ENCODE peak calls at places on chromosomes 3 and 15, in six cellular contexts. U is NCI-H345; R is fibroblast of mammary gland; D is colonic mucosa; Q is central memory CD8-positive, alpha-beta T cell; C is AG10803. X is an unnamed sample.

GRCh38 chr3:173553635-173554280 is 156.2 kb downstream of the NLGN1 start:
- DNase-seq in U (peak; percentile 21), R (peak; percentile 62), D (no peak), Q (no peak), C (peak; percentile 58), X (peak; percentile 65)

GRCh38 chr3:161395115-161395514 is 23.8 kb upstream of the SPTSSB start:
- DNase-seq in U (no peak), R (no peak), D (no peak), Q (peak; percentile 23), C (no peak), X (no peak)

GRCh38 chr3:11545186-11545851 is 98.4 kb downstream of the VGLL4 start:
- DNase-seq in U (no peak), R (peak; percentile 21), D (no peak), Q (no peak), C (no peak), X (no peak)

GRCh38 chr3:31635586-31635985 is 102.9 kb downstream of the STT3B start:
- DNase-seq in U (no peak), R (no peak), D (no peak), Q (no peak), C (peak; percentile 11), X (peak; percentile 20)

GRCh38 chr3:35651888-35652287 is 12.6 kb downstream of the ARPP21 start:
- DNase-seq in U (no peak), R (peak; percentile 8), D (no peak), Q (no peak), C (no peak), X (no peak)

GRCh38 chr3:72659609-72660008 is 188.6 kb downstream of the SHQ1 start:
- DNase-seq in U (peak; percentile 86), R (no peak), D (no peak), Q (no peak), C (no peak), X (peak; percentile 20)

GRCh38 chr3:166837535-166837934 is 542.6 kb downstream of the ZBBX start:
- DNase-seq in U (no peak), R (peak; percentile 8), D (no peak), Q (no peak), C (no peak), X (no peak)

GRCh38 chr15:81338422-81339007 is 14.6 kb upstream of the STARD5 start:
- DNase-seq in U (no peak), R (peak; percentile 96), D (no peak), Q (no peak), C (peak; percentile 94), X (peak; percentile 93)

GRCh38 chr3:196076721-196077120 is 5.2 kb downstream of the TFRC start:
- DNase-seq in U (no peak), R (no peak), D (no peak), Q (no peak), C (no peak), X (no peak)

GRCh38 chr3:79947469-79947868 is 179.7 kb upstream of the ROBO1 start:
- DNase-seq in U (no peak), R (no peak), D (no peak), Q (no peak), C (no peak), X (no peak)

GRCh38 chr3:138417559-138417982 is 16.8 kb upstream of the ESYT3 start:
- DNase-seq in U (peak; percentile 70), R (peak; percentile 83), D (peak; percentile 77), Q (peak; percentile 40), C (peak; percentile 82), X (peak; percentile 83)

GRCh38 chr3:16061491-16061890 is 113.0 kb upstream of the GALNT15 start:
- DNase-seq in U (no peak), R (peak; percentile 78), D (no peak), Q (no peak), C (peak; percentile 48), X (peak; percentile 50)

GRCh38 chr3:141294848-141295247 is 63.2 kb downstream of the PXYLP1 start:
- DNase-seq in U (no peak), R (peak; percentile 88), D (no peak), Q (no peak), C (peak; percentile 57), X (peak; percentile 81)

GRCh38 chr15:70474682-70475438 is 288.5 kb downstream of the UACA start:
- DNase-seq in U (no peak), R (peak; percentile 97), D (no peak), Q (peak; percentile 21), C (peak; percentile 94), X (peak; percentile 87)

GRCh38 chr15:62648954-62649353 is 393.6 kb upstream of the TPM1 start:
- DNase-seq in U (no peak), R (peak; percentile 35), D (no peak), Q (no peak), C (no peak), X (peak; percentile 43)

GRCh38 chr3:115986555-115987207 is 363.4 kb downstream of the GAP43 start:
- DNase-seq in U (no peak), R (peak; percentile 66), D (no peak), Q (no peak), C (no peak), X (peak; percentile 61)

GRCh38 chr15:40310001-40310959 is 2.5 kb upstream of the PLCB2 start:
- DNase-seq in U (peak; percentile 4), R (peak; percentile 30), D (peak; percentile 64), Q (no peak), C (no peak), X (peak; percentile 52)

GRCh38 chr3:189621948-189622603 is 9.1 kb upstream of the TP63 start:
- DNase-seq in U (no peak), R (no peak), D (no peak), Q (no peak), C (no peak), X (no peak)

GRCh38 chr15:29969587-29970401 is 113.0 kb upstream of the GOLGA8J start:
- DNase-seq in U (no peak), R (no peak), D (no peak), Q (no peak), C (no peak), X (no peak)

GRCh38 chr15:99857836-99858235 is 124.6 kb upstream of the LYSMD4 start:
- DNase-seq in U (peak; percentile 12), R (no peak), D (no peak), Q (no peak), C (no peak), X (no peak)

GRCh38 chr3:58386966-58387365 is 46.7 kb downstream of the PDHB start:
- DNase-seq in U (no peak), R (peak; percentile 84), D (peak; percentile 28), Q (no peak), C (peak; percentile 86), X (peak; percentile 95)

GRCh38 chr3:17257269-17257668 is 372.5 kb downstream of the PLCL2 start:
- DNase-seq in U (no peak), R (no peak), D (no peak), Q (no peak), C (no peak), X (no peak)

GRCh38 chr15:86839502-86839901 is 759.8 kb downstream of the AGBL1 start:
- DNase-seq in U (no peak), R (no peak), D (no peak), Q (no peak), C (no peak), X (no peak)

GRCh38 chr3:15858547-15859506 is 61.0 kb upstream of the ANKRD28 start:
- DNase-seq in U (peak; percentile 16), R (peak; percentile 7), D (peak; percentile 82), Q (peak; percentile 43), C (peak; percentile 6), X (peak; percentile 3)

GRCh38 chr15:38389924-38390542 is 63.9 kb upstream of the FAM98B start:
- DNase-seq in U (peak; percentile 17), R (peak; percentile 67), D (peak; percentile 84), Q (peak; percentile 33), C (peak; percentile 38), X (peak; percentile 60)

GRCh38 chr15:56215769-56216168 is 27.9 kb downstream of the RFX7 start:
- DNase-seq in U (peak; percentile 71), R (peak; percentile 81), D (no peak), Q (no peak), C (peak; percentile 20), X (peak; percentile 76)

GRCh38 chr15:64249842-64250575 is 87.2 kb upstream of the PPIB start:
- DNase-seq in U (no peak), R (peak; percentile 21), D (no peak), Q (no peak), C (peak; percentile 40), X (peak; percentile 63)

GRCh38 chr15:81924667-81925183 is 121.1 kb downstream of the MEX3B start:
- DNase-seq in U (no peak), R (no peak), D (no peak), Q (no peak), C (no peak), X (no peak)

GRCh38 chr15:100252359-100252758 is 89.4 kb downstream of the ADAMTS17 start:
- DNase-seq in U (no peak), R (no peak), D (no peak), Q (no peak), C (no peak), X (no peak)

GRCh38 chr15:57017024-57017423 is 98.6 kb downstream of the TCF12 start:
- DNase-seq in U (no peak), R (peak; percentile 33), D (no peak), Q (no peak), C (no peak), X (peak; percentile 36)

GRCh38 chr3:39188271-39189149 is 3.9 kb downstream of the XIRP1 start:
- DNase-seq in U (no peak), R (no peak), D (no peak), Q (no peak), C (no peak), X (no peak)

GRCh38 chr3:156359337-156359736 is 195.6 kb downstream of the SSR3 start:
- DNase-seq in U (no peak), R (no peak), D (no peak), Q (no peak), C (no peak), X (no peak)

GRCh38 chr15:96064351-96064756 is 266.1 kb upstream of the NR2F2 start:
- DNase-seq in U (no peak), R (peak; percentile 58), D (no peak), Q (no peak), C (peak; percentile 24), X (peak; percentile 29)

GRCh38 chr3:102195198-102195948 is 239.4 kb upstream of the ZPLD1 start:
- DNase-seq in U (peak; percentile 2), R (peak; percentile 68), D (peak; percentile 50), Q (no peak), C (no peak), X (peak; percentile 79)